ENCODE peak calls at places on chromosomes 7 and 10, in eight cellular contexts. F, X, Q, J, T, Z, E and D are unnamed samples.

GRCh38 chr10:21075880-21076279 is 178.8 kb upstream of the NEBL start:
- DNase-seq in J (no peak), T (no peak), Q (no peak), Z (no peak), E (no peak), X (no peak), F (no peak), D (no peak)

GRCh38 chr10:112526906-112527305 is 79.9 kb downstream of the VTI1A start:
- DNase-seq in E (no peak), F (no peak), J (no peak), X (no peak), Q (no peak), Z (no peak), T (no peak), D (peak)

GRCh38 chr10:78850611-78851010 is 218.2 kb upstream of the ZMIZ1 start:
- DNase-seq in Z (no peak), E (no peak), Q (no peak), J (no peak), X (no peak), F (no peak), T (no peak), D (no peak)

GRCh38 chr10:129877773-129878371 is 86.2 kb downstream of the EBF3 start:
- DNase-seq in T (no peak), E (no peak), Q (peak), X (no peak), Z (peak), J (peak), F (no peak), D (peak)

GRCh38 chr10:86693721-86694369 is 25.5 kb downstream of the LDB3 start:
- DNase-seq in Q (peak), X (peak), Z (peak), E (peak), J (peak), F (no peak), T (peak), D (peak)

GRCh38 chr10:87605656-87606308 is 53.9 kb upstream of the PAPSS2 start:
- DNase-seq in Z (no peak), F (no peak), Q (no peak), X (peak), E (no peak), J (no peak), T (no peak), D (no peak)

GRCh38 chr7:146074195-146074765 is 42.3 kb upstream of the CNTNAP2 start:
- DNase-seq in Q (no peak), X (no peak), F (no peak), E (no peak), J (no peak), T (no peak), Z (no peak), D (no peak)

GRCh38 chr7:26013551-26014083 is 138.4 kb upstream of the NFE2L3 start:
- DNase-seq in J (no peak), Q (no peak), F (no peak), Z (peak), X (peak), E (peak), T (no peak), D (no peak)

GRCh38 chr10:93150289-93150688 is 76.6 kb downstream of the CYP26A1 start:
- DNase-seq in E (no peak), Z (no peak), J (no peak), Q (no peak), F (no peak), X (peak), T (peak), D (no peak)

GRCh38 chr7:10707519-10707918 is 266.2 kb upstream of the PHF14 start:
- DNase-seq in Q (no peak), X (no peak), J (no peak), Z (no peak), E (no peak), T (no peak), F (no peak), D (no peak)